ENCODE peak calls at places on chromosomes 7 and 10, in four cellular contexts. L, A, O and T are unnamed samples.

GRCh38 chr7:150855476-150856302 is 3.4 kb downstream of the AOC1 start:
- DNase-seq in L (no peak), A (no peak), O (no peak), T (no peak)

GRCh38 chr10:29525762-29526161 is 109.0 kb downstream of the SVIL start:
- DNase-seq in L (no peak), A (no peak), O (no peak), T (no peak)

GRCh38 chr7:14195896-14196295 is 206.4 kb upstream of the ETV1 start:
- DNase-seq in L (no peak), A (no peak), O (no peak), T (no peak)

GRCh38 chr10:5485948-5486851 is 13.2 kb downstream of the CALML5 start:
- DNase-seq in L (no peak), A (no peak), O (no peak), T (no peak)

GRCh38 chr7:29193316-29194205 is 1.0 kb upstream of the CHN2 start:
- DNase-seq in L (no peak), A (no peak), O (no peak), T (no peak)

GRCh38 chr7:80481196-80481884 is 30.5 kb downstream of the GNAT3 start:
- DNase-seq in L (no peak), A (no peak), O (no peak), T (no peak)

GRCh38 chr10:29646960-29647431 is 12.2 kb upstream of the SVIL start:
- DNase-seq in L (no peak), A (no peak), O (no peak), T (no peak)

GRCh38 chr7:158782638-158783490 is 46.4 kb downstream of the ESYT2 start:
- DNase-seq in L (no peak), A (peak; percentile 33), O (no peak), T (peak; percentile 80)

GRCh38 chr10:131843089-131843595 is 57.7 kb upstream of the PPP2R2D start:
- DNase-seq in L (no peak), A (no peak), O (no peak), T (no peak)

GRCh38 chr7:75596727-75597614 is 104.9 kb downstream of the SPDYE5 start:
- DNase-seq in L (no peak), A (peak; percentile 1), O (no peak), T (peak; percentile 62)

GRCh38 chr10:63711361-63711760 is 190.2 kb downstream of the REEP3 start:
- DNase-seq in L (no peak), A (peak; percentile 39), O (no peak), T (peak; percentile 59)

GRCh38 chr7:140638311-140638791 is 2.3 kb downstream of the DENND2A start:
- DNase-seq in L (no peak), A (no peak), O (no peak), T (no peak)

GRCh38 chr7:47392241-47392759 is 189.6 kb downstream of the TNS3 start:
- DNase-seq in L (no peak), A (no peak), O (no peak), T (no peak)

GRCh38 chr7:93161181-93161762 is 13.1 kb upstream of the SAMD9L start:
- DNase-seq in L (no peak), A (no peak), O (no peak), T (no peak)

GRCh38 chr7:81234896-81235295 is 316.0 kb upstream of the SEMA3C start:
- DNase-seq in L (no peak), A (no peak), O (no peak), T (no peak)

GRCh38 chr7:141393056-141393455 is 158.2 kb upstream of the AGK start:
- DNase-seq in L (no peak), A (no peak), O (no peak), T (no peak)

GRCh38 chr10:50322075-50322474 is 70.8 kb upstream of the ASAH2 start:
- DNase-seq in L (no peak), A (no peak), O (no peak), T (no peak)

GRCh38 chr7:104816537-104816936 is 197.5 kb upstream of the KMT2E start:
- DNase-seq in L (no peak), A (no peak), O (no peak), T (no peak)

GRCh38 chr7:132393789-132394261 is 182.4 kb downstream of the PLXNA4 start:
- DNase-seq in L (no peak), A (no peak), O (no peak), T (no peak)

GRCh38 chr10:95278061-95278988 is 12.5 kb downstream of the PDLIM1 start:
- DNase-seq in L (no peak), A (no peak), O (no peak), T (no peak)

GRCh38 chr10:116274141-116274861 is 1.3 kb upstream of the GFRA1 start:
- DNase-seq in L (no peak), A (no peak), O (no peak), T (no peak)

GRCh38 chr10:12690525-12691139 is 310.9 kb downstream of the CCDC3 start:
- DNase-seq in L (no peak), A (no peak), O (no peak), T (no peak)

GRCh38 chr7:158266426-158266816 is 321.2 kb downstream of the PTPRN2 start:
- DNase-seq in L (no peak), A (no peak), O (no peak), T (no peak)

GRCh38 chr7:152601305-152601798 is 74.6 kb downstream of the XRCC2 start:
- DNase-seq in L (no peak), A (no peak), O (no peak), T (no peak)

GRCh38 chr10:131085586-131085860 is 226.0 kb downstream of the TCERG1L start:
- DNase-seq in L (no peak), A (no peak), O (no peak), T (no peak)

GRCh38 chr7:135712182-135712782 is 15.7 kb downstream of the SLC13A4 start:
- DNase-seq in L (no peak), A (no peak), O (no peak), T (no peak)

GRCh38 chr7:36115448-36116321 is 37.4 kb upstream of the EEPD1 start:
- DNase-seq in L (peak; percentile 14), A (peak; percentile 94), O (peak; percentile 43), T (peak; percentile 65)

GRCh38 chr10:59847326-59847725 is 59.0 kb downstream of the CCDC6 start:
- DNase-seq in L (no peak), A (no peak), O (no peak), T (no peak)

GRCh38 chr10:114538544-114538906 is 119.5 kb downstream of the ABLIM1 start:
- DNase-seq in L (peak; percentile 47), A (peak; percentile 54), O (no peak), T (no peak)